ENCODE peak calls at places on chromosomes 6 and 20, in four cellular contexts. One of them, this sample, is unnamed.

GRCh38 chr6:35495258-35496035 is 1.4 kb downstream of the TEAD3 start:
- DNase-seq in K562: no peak
- DNase-seq in HepG2: no peak
- DNase-seq in GM12878: no peak
- DNase-seq in this sample: no peak

GRCh38 chr20:49526056-49526455 is 41.9 kb downstream of the PTGIS start:
- DNase-seq in HepG2: no peak
- DNase-seq in K562: no peak
- DNase-seq in GM12878: no peak
- DNase-seq in this sample: no peak

GRCh38 chr20:21391495-21392298 is 5.6 kb downstream of the NKX2-4 start:
- DNase-seq in K562: no peak
- DNase-seq in GM12878: no peak
- DNase-seq in HepG2: no peak
- DNase-seq in this sample: no peak

GRCh38 chr6:159969204-159969912 is 476 bp downstream of the IGF2R start:
- DNase-seq in HepG2: no peak
- DNase-seq in K562: no peak
- DNase-seq in GM12878: no peak
- DNase-seq in this sample: no peak

GRCh38 chr20:22385602-22386299 is 198.6 kb downstream of the FOXA2 start:
- DNase-seq in GM12878: no peak
- DNase-seq in K562: peak; percentile 55
- DNase-seq in HepG2: peak; percentile 75
- DNase-seq in this sample: peak; percentile 74

GRCh38 chr6:83096791-83097190 is 29.3 kb downstream of the DOP1A start:
- DNase-seq in K562: no peak
- DNase-seq in GM12878: no peak
- DNase-seq in HepG2: no peak
- DNase-seq in this sample: no peak

GRCh38 chr6:104580452-104580851 is 279.3 kb downstream of the HACE1 start:
- DNase-seq in HepG2: no peak
- DNase-seq in GM12878: no peak
- DNase-seq in K562: no peak
- DNase-seq in this sample: no peak

GRCh38 chr6:28597924-28598323 is 72.2 kb downstream of the GPX5 start:
- DNase-seq in HepG2: peak; percentile 13
- DNase-seq in GM12878: no peak
- DNase-seq in K562: no peak
- DNase-seq in this sample: peak; percentile 81

GRCh38 chr20:51697119-51697826 is 70.9 kb downstream of the ATP9A start:
- DNase-seq in HepG2: no peak
- DNase-seq in K562: no peak
- DNase-seq in GM12878: no peak
- DNase-seq in this sample: no peak

GRCh38 chr6:11744753-11745152 is 33.9 kb downstream of the ADTRP start:
- DNase-seq in K562: no peak
- DNase-seq in HepG2: no peak
- DNase-seq in GM12878: no peak
- DNase-seq in this sample: no peak

GRCh38 chr6:85864453-85865401 is 222.0 kb upstream of the SYNCRIP start:
- DNase-seq in HepG2: peak; percentile 38
- DNase-seq in K562: no peak
- DNase-seq in GM12878: no peak
- DNase-seq in this sample: no peak

DNA sequence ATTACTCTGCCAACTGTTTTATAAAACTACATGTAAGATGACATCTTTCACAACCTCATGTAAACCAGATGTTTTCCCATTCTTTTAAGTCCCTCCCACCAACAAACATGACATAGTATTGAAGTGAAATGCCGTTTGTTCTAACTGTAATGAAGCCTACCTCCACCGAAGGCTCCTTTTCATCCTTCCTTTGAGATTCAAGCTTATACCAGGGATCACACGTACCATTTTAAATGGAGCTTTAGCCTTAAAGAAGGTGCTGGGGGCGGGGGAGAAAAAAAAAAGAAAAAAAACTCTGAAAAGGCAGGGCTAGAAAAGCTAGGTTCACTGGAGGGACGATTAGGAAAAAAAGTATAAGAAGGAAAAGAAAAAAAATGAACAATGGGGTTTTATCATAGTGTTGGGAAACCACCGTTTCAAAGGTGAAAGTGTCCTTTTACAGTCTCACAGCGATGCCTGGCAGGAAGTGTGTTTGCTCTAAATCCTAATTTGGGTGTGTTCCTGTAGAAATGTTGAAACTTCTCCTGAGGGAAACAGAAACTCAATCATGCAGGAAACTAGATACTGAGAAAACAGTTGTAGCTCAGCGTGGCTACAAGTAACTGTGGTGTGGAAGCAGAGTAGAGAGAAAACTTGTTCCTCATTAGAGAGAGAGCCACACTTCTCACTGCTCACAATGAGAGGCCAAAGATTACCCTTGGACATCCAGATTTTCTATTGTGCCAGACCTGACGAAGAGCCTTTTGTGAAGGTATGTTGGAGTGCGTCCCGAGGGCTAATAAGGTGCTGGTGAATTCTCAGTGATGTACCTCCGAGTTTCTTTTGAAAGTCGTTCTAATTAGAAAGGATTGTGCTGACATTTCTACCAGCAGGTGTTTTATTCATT is 37.6 kb upstream of the HINT3 start:
- DNase-seq in HepG2: peak; percentile 97
- DNase-seq in K562: peak; percentile 16
- DNase-seq in GM12878: peak; percentile 93
- DNase-seq in this sample: peak; percentile 25
- H3K4me3 ChIP-seq in HepG2: peak overlapping the region; percentile 65
- H3K4me3 ChIP-seq in K562: no peak overlapping the region
- H3K4me3 ChIP-seq in GM12878: peak overlapping the region; percentile 62
- H3K4me3 ChIP-seq in this sample: peak overlapping the region; percentile 66

GRCh38 chr6:136822051-136822378 is 377 bp upstream of the PEX7 start:
- DNase-seq in GM12878: no peak
- DNase-seq in HepG2: no peak
- DNase-seq in K562: no peak
- DNase-seq in this sample: peak; percentile 3
- TF ChIP-seq REST in GM12878: no peak
- TF ChIP-seq REST in HepG2: no peak
- TF ChIP-seq REST in K562: no peak
- TF ChIP-seq REST in this sample: no peak

DNA sequence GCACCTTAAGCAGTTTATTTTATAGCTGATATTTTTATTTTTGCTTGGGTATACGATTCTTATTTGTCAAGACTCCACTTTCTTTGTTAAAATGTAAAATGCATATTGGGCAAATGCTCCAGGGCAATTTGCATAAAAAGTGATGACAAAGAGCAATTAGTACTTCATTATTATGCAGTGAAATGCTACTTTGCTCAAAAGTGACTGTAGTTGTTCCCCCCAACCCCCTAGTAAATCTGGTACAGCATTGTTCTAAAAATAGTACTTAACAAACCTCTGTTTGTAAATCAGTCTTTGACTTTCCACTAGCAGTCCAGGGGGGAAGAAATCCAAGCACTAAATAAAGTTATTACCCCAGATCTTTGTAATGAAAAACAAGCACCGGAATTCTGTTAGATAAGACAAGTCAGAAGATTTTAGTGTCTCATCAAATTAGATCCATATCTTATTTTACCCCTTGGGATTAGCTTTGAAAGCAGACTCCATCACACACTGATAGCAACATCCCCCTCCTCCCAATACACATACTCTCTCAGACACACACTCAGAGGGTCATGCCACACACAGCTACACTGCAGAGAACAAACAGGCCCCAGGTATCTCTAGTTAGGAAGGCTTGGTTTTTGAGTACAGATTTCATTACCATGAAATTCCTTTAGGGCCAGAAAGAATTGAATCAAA is 32.9 kb upstream of the BACH2 start:
- DNase-seq in GM12878: no peak
- DNase-seq in K562: no peak
- DNase-seq in HepG2: no peak
- DNase-seq in this sample: no peak
- TF ChIP-seq BHLHE40 in GM12878: no peak
- TF ChIP-seq BHLHE40 in K562: no peak
- TF ChIP-seq BHLHE40 in HepG2: no peak
- TF ChIP-seq BHLHE40 in this sample: no peak

DNA sequence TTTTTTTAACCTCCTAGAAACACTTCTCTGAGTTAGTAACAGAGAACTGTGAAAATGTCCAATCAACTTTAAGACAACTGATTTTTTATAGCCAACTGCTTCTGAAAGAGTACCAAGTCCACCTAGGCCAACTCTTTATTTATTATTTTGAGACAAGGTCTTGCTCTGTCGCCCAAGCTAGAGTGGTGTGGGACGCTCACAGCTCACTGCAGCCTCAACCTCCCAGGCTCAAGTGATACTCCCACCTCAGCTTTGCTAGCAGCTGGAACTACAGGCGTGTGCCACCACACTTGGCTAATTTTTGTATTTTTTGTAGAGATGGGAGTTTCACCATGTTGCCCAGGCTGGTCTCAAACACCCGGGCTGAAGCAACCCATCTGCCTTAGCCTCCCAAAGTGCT is 331.6 kb downstream of the RNGTT start:
- DNase-seq in HepG2: no peak
- DNase-seq in GM12878: no peak
- DNase-seq in K562: no peak
- DNase-seq in this sample: no peak
- H3K4me3 ChIP-seq in HepG2: no peak overlapping the region
- H3K4me3 ChIP-seq in GM12878: no peak overlapping the region
- H3K4me3 ChIP-seq in K562: no peak overlapping the region
- H3K4me3 ChIP-seq in this sample: no peak overlapping the region

GRCh38 chr20:44210422-44211176 is at the start of gene OSER1:
- DNase-seq in GM12878: peak; percentile 88
- DNase-seq in HepG2: peak; percentile 99
- DNase-seq in K562: peak; percentile 99
- DNase-seq in this sample: peak; percentile 93

GRCh38 chr20:44211177-44212039 is 837 bp upstream of the OSER1 start:
- DNase-seq in HepG2: no peak
- DNase-seq in K562: no peak
- DNase-seq in GM12878: no peak
- DNase-seq in this sample: no peak

GRCh38 chr20:44208165-44208564 is 2.4 kb downstream of the OSER1 start:
- DNase-seq in GM12878: no peak
- DNase-seq in HepG2: no peak
- DNase-seq in K562: no peak
- DNase-seq in this sample: no peak

GRCh38 chr20:44208770-44209169 is 1.8 kb downstream of the OSER1 start:
- DNase-seq in HepG2: peak; percentile 82
- DNase-seq in GM12878: no peak
- DNase-seq in K562: no peak
- DNase-seq in this sample: peak; percentile 48

GRCh38 chr20:44209691-44210421 is 715 bp downstream of the OSER1 start:
- DNase-seq in HepG2: no peak
- DNase-seq in K562: no peak
- DNase-seq in GM12878: no peak
- DNase-seq in this sample: no peak
- TF ChIP-seq REST in HepG2: peak; percentile 42
- TF ChIP-seq REST in K562: no peak
- TF ChIP-seq REST in GM12878: peak; percentile 51
- TF ChIP-seq REST in this sample: peak; percentile 45

GRCh38 chr20:19739351-19739750 is 18.7 kb upstream of the RIN2 start:
- DNase-seq in K562: no peak
- DNase-seq in GM12878: no peak
- DNase-seq in HepG2: no peak
- DNase-seq in this sample: no peak
- TF ChIP-seq BHLHE40 in K562: no peak
- TF ChIP-seq BHLHE40 in GM12878: no peak
- TF ChIP-seq BHLHE40 in HepG2: no peak
- TF ChIP-seq BHLHE40 in this sample: no peak

DNA sequence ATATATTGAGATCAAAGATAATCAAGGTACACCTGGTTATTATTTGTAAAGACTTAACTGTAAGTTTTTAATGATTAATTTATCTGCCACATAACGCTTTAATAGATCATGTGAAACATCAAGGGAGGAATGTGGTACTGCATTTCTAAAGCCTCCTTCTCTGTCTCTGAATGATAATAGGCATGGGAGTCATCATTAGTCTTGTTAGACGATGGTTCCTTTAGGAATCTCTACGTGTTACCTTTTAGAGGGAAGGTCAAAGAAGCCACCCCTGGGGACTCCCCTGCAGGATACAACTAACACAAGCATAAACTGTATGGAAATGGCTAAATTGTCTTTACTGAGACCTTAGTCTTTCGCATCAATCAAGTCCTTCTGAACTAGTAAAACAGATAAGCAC is 173.6 kb upstream of the MCHR2 start:
- DNase-seq in K562: no peak
- DNase-seq in HepG2: no peak
- DNase-seq in GM12878: no peak
- DNase-seq in this sample: no peak
- H3K4me3 ChIP-seq in K562: no peak overlapping the region
- H3K4me3 ChIP-seq in HepG2: no peak overlapping the region
- H3K4me3 ChIP-seq in GM12878: no peak overlapping the region
- H3K4me3 ChIP-seq in this sample: no peak overlapping the region

DNA sequence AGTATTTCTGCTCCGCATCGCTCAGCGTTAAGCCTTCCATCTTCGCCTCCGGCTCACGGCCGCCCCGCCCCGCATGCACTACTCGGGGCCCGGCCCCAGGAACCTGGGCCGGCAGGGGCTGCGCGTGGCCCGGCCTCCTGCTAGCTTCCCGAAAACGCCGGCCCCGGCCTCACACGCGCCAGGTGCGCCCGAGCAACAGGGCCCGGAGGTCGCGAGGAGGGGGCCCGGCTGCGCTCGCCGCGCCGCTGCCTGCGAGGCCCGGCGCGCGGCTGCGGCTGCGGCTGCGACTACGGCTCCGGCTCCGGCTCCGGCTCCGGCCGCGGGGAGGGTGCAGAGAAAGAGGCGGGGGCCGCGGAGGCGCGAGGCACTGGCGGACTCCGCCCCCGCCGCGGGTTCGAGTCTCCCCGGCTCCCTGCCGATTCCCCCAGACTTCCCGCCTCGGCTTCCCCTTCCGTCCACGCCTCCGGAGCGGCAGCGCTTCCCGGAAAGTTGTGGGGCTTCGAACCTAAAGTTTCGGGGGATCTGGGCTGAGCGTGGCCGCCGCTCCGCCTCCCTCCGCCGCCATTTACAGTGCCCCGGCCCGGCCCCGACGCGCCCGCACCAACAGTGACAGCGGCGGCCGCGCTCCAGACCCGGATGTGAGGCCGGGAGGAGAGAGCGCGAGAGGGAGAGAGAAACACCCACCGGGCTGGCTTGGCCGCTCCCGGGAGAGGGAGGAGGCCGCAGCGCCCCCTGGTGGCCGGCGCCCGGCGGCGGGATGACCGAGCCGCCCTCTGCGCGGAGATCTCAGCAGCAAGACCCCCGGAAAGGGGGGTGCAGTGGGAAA is at the start of gene REPS1:
- DNase-seq in K562: peak; percentile 94
- DNase-seq in HepG2: peak; percentile 87
- DNase-seq in GM12878: peak; percentile 40
- DNase-seq in this sample: peak; percentile 69
- TF ChIP-seq REST in K562: peak; percentile 49
- TF ChIP-seq REST in HepG2: no peak
- TF ChIP-seq REST in GM12878: no peak
- TF ChIP-seq REST in this sample: peak; percentile 43

This sample was measured in A549.